ENCODE peak calls at places on chromosomes 12 and 14, in eight cellular contexts. X is IMR-90, Z is NB4, O is A549, B is testis, J is uterus, P is heart left ventricle, W is ovary. E is an unnamed sample.

GRCh38 chr14:71460091-71460490 is 472.1 kb upstream of the RGS6 start:
- DNase-seq in O (no peak), X (no peak), W (no peak), Z (no peak), P (no peak), J (no peak), B (no peak), E (no peak)

GRCh38 chr14:58428011-58428807 is 690 bp downstream of the KIAA0586 start:
- DNase-seq in B (peak; percentile 22), O (peak; percentile 63), W (no peak), Z (peak; percentile 74), P (no peak), X (peak; percentile 63), J (no peak), E (peak; percentile 14)

GRCh38 chr14:25006961-25007795 is 42.8 kb downstream of the STXBP6 start:
- DNase-seq in W (no peak), O (peak; percentile 72), J (no peak), X (peak; percentile 95), Z (no peak), B (no peak), P (no peak), E (no peak)

GRCh38 chr12:13039557-13039956 is 4.6 kb upstream of the FAM234B start:
- DNase-seq in P (no peak), Z (no peak), W (no peak), X (no peak), B (no peak), O (no peak), J (no peak), E (no peak)

GRCh38 chr12:122527478-122527944 is 462 bp downstream of the KNTC1 start:
- DNase-seq in P (no peak), B (peak; percentile 34), J (no peak), X (peak; percentile 21), W (no peak), Z (peak; percentile 86), O (peak; percentile 42), E (no peak)

GRCh38 chr14:53620325-53620716 is 336.3 kb downstream of the BMP4 start:
- DNase-seq in P (no peak), W (no peak), J (no peak), X (peak; percentile 52), Z (no peak), B (no peak), O (no peak), E (no peak)

GRCh38 chr12:96044017-96044985 is 8.9 kb upstream of the LTA4H start:
- DNase-seq in X (peak; percentile 84), Z (peak; percentile 64), P (no peak), B (no peak), J (no peak), W (no peak), O (no peak), E (no peak)

GRCh38 chr14:98219638-98220037 is 1052.4 kb downstream of the BCL11B start:
- DNase-seq in P (no peak), O (no peak), B (no peak), X (no peak), Z (no peak), W (no peak), J (no peak), E (no peak)

GRCh38 chr12:22543246-22544037 is 900 bp downstream of the C2CD5 start:
- DNase-seq in O (peak; percentile 50), X (peak; percentile 8), P (peak; percentile 44), J (peak; percentile 47), B (peak; percentile 69), Z (peak; percentile 77), W (no peak), E (peak; percentile 78)

GRCh38 chr12:119406322-119406721 is 71.8 kb downstream of the CCDC60 start:
- DNase-seq in X (no peak), W (no peak), P (no peak), B (no peak), J (no peak), O (no peak), Z (no peak), E (no peak)

DNA sequence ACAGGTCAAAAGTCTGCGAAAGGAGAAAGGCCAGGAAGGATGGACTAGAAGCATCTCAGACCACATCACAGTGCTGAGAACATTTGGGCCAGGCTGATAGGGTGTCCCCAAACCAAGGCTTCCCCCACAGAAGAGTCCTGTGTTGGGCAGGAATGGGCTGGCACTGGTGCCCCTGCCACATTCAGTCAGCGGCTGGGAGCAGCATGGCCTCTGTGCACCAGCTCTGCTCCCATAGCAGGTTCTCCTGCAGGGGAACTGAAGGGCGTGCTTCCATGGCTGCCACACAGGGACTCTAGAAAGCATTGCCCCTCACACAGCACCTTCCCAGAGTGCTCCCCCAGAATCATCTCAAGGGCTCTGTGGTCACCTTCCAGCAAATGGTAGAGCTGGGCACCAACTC is 17.5 kb downstream of the EVL start:
- DNase-seq in P (no peak), O (no peak), Z (no peak), B (no peak), W (no peak), X (no peak), J (no peak), E (no peak)
- H3K4me3 ChIP-seq in P (no peak overlapping the region), O (no peak overlapping the region), Z (no peak overlapping the region), B (no peak overlapping the region), W (no peak overlapping the region), X (no peak overlapping the region), J (no peak overlapping the region), E (no peak overlapping the region)

GRCh38 chr12:132887513-132888341 is at the start of gene CHFR:
- DNase-seq in P (peak; percentile 97), J (peak; percentile 97), O (peak; percentile 98), B (peak; percentile 98), Z (peak; percentile 98), W (peak; percentile 95), X (peak; percentile 96), E (peak; percentile 98)
- TF ChIP-seq POLR2A in P (peak; percentile 62), J (no peak), O (peak; percentile 20), B (no peak), Z (peak; percentile 31), W (no peak), X (peak; percentile 77), E (peak; percentile 79)

DNA sequence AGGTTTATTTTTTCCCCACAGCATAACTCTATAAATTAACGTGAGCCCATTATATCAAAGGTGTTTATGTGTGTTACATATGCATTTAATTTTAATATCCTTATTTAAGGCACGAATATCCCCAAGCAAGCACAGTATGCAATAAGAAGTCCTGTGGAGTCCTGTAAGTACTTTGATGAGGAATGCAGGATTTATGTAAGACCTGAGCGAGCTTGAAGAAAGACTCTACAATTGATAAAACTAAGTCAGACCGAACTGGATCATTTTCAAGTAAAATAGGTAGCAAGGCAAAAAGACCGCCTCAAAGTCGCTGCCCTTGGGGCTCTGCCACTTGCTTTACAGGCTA is 755 bp downstream of the SLC25A21 start:
- DNase-seq in O (no peak), J (no peak), W (no peak), P (no peak), Z (no peak), X (no peak), B (no peak), E (no peak)
- H3K4me3 ChIP-seq in O (peak overlapping the region; percentile 59), J (peak overlapping the region; percentile 86), W (peak overlapping the region; percentile 86), P (peak overlapping the region; percentile 68), Z (no peak overlapping the region), X (peak overlapping the region; percentile 78), B (peak overlapping the region; percentile 83), E (peak overlapping the region; percentile 29)

DNA sequence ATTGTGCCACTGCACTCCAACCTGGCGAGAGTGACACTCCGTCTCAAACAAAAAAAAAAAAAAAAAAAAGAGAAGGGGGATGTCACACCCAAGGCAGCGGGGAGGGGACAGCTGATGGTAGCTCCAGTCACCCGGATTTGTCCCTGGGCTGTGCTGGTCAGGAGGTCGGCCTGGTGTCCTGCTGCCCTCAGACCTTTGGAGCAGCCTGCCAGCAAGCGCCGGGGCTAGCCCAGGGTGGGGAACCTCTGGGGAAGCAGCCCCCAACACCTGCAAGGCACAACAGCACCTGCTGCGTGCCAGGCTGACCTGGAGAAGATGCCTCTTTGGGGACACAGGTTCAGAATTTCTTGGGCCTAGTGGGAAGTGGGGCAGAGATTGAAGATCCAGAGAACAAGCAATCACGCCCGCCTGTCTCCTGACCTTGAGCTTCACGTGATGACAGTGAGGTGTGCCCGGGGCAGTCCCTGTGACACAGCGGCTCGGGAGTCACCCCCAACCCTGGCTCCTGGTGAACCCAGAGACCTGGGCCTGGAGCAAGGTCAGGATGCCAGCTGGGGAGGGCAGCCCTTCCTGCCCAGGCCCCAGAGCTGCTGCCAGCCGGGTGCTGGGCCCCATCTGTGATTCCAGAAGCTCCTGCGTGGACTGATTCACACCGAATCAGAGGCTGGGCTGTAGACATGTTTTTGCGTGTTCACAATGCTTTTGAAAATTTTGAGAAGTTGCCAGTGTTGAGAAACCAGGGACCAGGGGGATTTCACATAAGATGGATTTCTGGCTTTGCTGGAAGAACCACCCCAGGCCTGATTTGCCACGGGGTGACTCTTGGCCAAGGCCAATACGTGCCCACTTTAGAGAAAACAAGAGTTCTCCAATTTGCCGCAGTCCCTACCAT is 66.4 kb downstream of the RFLNA start:
- DNase-seq in Z (no peak), O (no peak), W (no peak), P (no peak), B (peak; percentile 70), J (no peak), X (no peak), E (peak; percentile 41)
- TF ChIP-seq POLR2A in Z (no peak), O (no peak), W (no peak), P (no peak), B (no peak), J (no peak), X (no peak), E (no peak)

E was measured in body of pancreas.